ENCODE peak calls at places on chromosomes 6 and 20, in four cellular contexts. One of them, this sample, is unnamed.

GRCh38 chr6:120005292-120005976 is 655.9 kb upstream of the MAN1A1 start:
- DNase-seq in K562: no peak
- DNase-seq in H1: no peak
- DNase-seq in GM12878: no peak
- DNase-seq in this sample: peak; percentile 25

GRCh38 chr20:13226367-13226766 is 5.3 kb downstream of the ISM1 start:
- DNase-seq in GM12878: no peak
- DNase-seq in K562: no peak
- DNase-seq in H1: no peak
- DNase-seq in this sample: no peak

GRCh38 chr6:4804095-4804494 is 27.9 kb downstream of the CDYL start:
- DNase-seq in K562: no peak
- DNase-seq in GM12878: no peak
- DNase-seq in H1: no peak
- DNase-seq in this sample: no peak

GRCh38 chr6:159079367-159079766 is 34.6 kb upstream of the TAGAP start:
- DNase-seq in H1: no peak
- DNase-seq in K562: no peak
- DNase-seq in GM12878: no peak
- DNase-seq in this sample: no peak

GRCh38 chr6:87473419-87473903 is 687 bp downstream of the SLC35A1 start:
- DNase-seq in H1: no peak
- DNase-seq in K562: peak; percentile 14
- DNase-seq in GM12878: peak; percentile 12
- DNase-seq in this sample: no peak

GRCh38 chr6:77034161-77034560 is 429.1 kb downstream of the HTR1B start:
- DNase-seq in H1: peak; percentile 38
- DNase-seq in K562: no peak
- DNase-seq in GM12878: no peak
- DNase-seq in this sample: no peak

GRCh38 chr6:72218125-72218524 is 331.8 kb downstream of the RIMS1 start:
- DNase-seq in K562: no peak
- DNase-seq in H1: peak; percentile 46
- DNase-seq in GM12878: no peak
- DNase-seq in this sample: peak; percentile 55

GRCh38 chr6:35062676-35063574 is 78.2 kb downstream of the TCP11 start:
- DNase-seq in H1: no peak
- DNase-seq in K562: no peak
- DNase-seq in GM12878: no peak
- DNase-seq in this sample: no peak

GRCh38 chr6:139940741-139941712 is 566.6 kb upstream of the CITED2 start:
- DNase-seq in H1: no peak
- DNase-seq in GM12878: peak; percentile 17
- DNase-seq in K562: no peak
- DNase-seq in this sample: no peak

GRCh38 chr6:121055572-121056163 is 278.6 kb downstream of the TBC1D32 start:
- DNase-seq in K562: peak; percentile 56
- DNase-seq in H1: peak; percentile 3
- DNase-seq in GM12878: peak; percentile 4
- DNase-seq in this sample: peak; percentile 44

GRCh38 chr20:2314759-2315439 is 19.1 kb downstream of the TGM3 start:
- DNase-seq in H1: no peak
- DNase-seq in GM12878: no peak
- DNase-seq in K562: peak; percentile 83
- DNase-seq in this sample: peak; percentile 40

GRCh38 chr20:63054103-63054474 is 47.3 kb upstream of the BHLHE23 start:
- DNase-seq in H1: no peak
- DNase-seq in GM12878: no peak
- DNase-seq in K562: no peak
- DNase-seq in this sample: no peak

GRCh38 chr6:3644613-3645012 is 106.9 kb downstream of the PXDC1 start:
- DNase-seq in K562: no peak
- DNase-seq in H1: no peak
- DNase-seq in GM12878: no peak
- DNase-seq in this sample: no peak

GRCh38 chr20:36217226-36217625 is 19.1 kb upstream of the AAR2 start:
- DNase-seq in GM12878: no peak
- DNase-seq in K562: peak; percentile 76
- DNase-seq in H1: peak; percentile 47
- DNase-seq in this sample: no peak

GRCh38 chr6:75743971-75744370 is 5.1 kb upstream of the MYO6 start:
- DNase-seq in GM12878: no peak
- DNase-seq in K562: no peak
- DNase-seq in H1: no peak
- DNase-seq in this sample: no peak

GRCh38 chr6:140071115-140071514 is 696.7 kb upstream of the CITED2 start:
- DNase-seq in K562: no peak
- DNase-seq in H1: no peak
- DNase-seq in GM12878: no peak
- DNase-seq in this sample: peak; percentile 24

GRCh38 chr20:22106308-22106938 is 401.0 kb downstream of the PAX1 start:
- DNase-seq in K562: no peak
- DNase-seq in GM12878: no peak
- DNase-seq in H1: no peak
- DNase-seq in this sample: peak; percentile 11

GRCh38 chr6:15533379-15534044 is 129.3 kb downstream of the DTNBP1 start:
- DNase-seq in K562: no peak
- DNase-seq in H1: no peak
- DNase-seq in GM12878: no peak
- DNase-seq in this sample: no peak

GRCh38 chr6:140445474-140446004 is 1071.1 kb upstream of the CITED2 start:
- DNase-seq in GM12878: no peak
- DNase-seq in K562: no peak
- DNase-seq in H1: no peak
- DNase-seq in this sample: no peak

GRCh38 chr6:36493859-36494258 is 51.1 kb downstream of the KCTD20 start:
- DNase-seq in GM12878: no peak
- DNase-seq in K562: no peak
- DNase-seq in H1: no peak
- DNase-seq in this sample: no peak

GRCh38 chr6:14269434-14269833 is 151.9 kb downstream of the CD83 start:
- DNase-seq in H1: no peak
- DNase-seq in K562: no peak
- DNase-seq in GM12878: no peak
- DNase-seq in this sample: no peak

GRCh38 chr6:33757113-33757512 is 10.4 kb upstream of the IP6K3 start:
- DNase-seq in GM12878: no peak
- DNase-seq in H1: no peak
- DNase-seq in K562: no peak
- DNase-seq in this sample: no peak

GRCh38 chr6:131575834-131576478 is 2.9 kb downstream of the ARG1 start:
- DNase-seq in GM12878: no peak
- DNase-seq in H1: no peak
- DNase-seq in K562: no peak
- DNase-seq in this sample: no peak

GRCh38 chr20:53739799-53740785 is 146.5 kb upstream of the ZNF217 start:
- DNase-seq in K562: no peak
- DNase-seq in H1: no peak
- DNase-seq in GM12878: no peak
- DNase-seq in this sample: no peak

GRCh38 chr6:158053377-158054313 is 72.0 kb downstream of the SYNJ2 start:
- DNase-seq in H1: no peak
- DNase-seq in K562: no peak
- DNase-seq in GM12878: no peak
- DNase-seq in this sample: no peak
- TF ChIP-seq NRF1 in H1: no peak
- TF ChIP-seq NRF1 in K562: no peak
- TF ChIP-seq NRF1 in GM12878: no peak
- TF ChIP-seq NRF1 in this sample: no peak

DNA sequence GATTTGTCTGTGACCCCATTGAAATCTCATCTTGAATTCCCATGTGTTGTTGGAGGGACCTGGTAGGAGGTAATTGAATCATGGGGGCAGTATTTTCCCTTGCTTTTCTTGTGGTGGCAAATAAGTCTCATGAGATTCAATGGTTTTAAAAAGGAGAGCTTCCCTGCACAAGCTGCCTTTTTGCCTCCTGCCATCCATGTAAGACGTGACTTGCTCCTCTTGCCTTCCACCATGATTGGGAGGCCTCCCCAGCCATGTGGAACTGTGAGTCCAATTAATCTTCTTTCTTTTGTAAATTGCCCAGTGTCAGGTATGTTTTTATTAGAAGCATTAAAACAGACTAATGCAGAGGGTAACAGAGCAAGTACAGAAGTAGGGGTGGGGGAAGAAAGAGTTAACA is 1097.0 kb upstream of the ADGRB3 start:
- DNase-seq in K562: no peak
- DNase-seq in H1: no peak
- DNase-seq in GM12878: no peak
- DNase-seq in this sample: no peak
- TF ChIP-seq NRF1 in K562: no peak
- TF ChIP-seq NRF1 in H1: no peak
- TF ChIP-seq NRF1 in GM12878: no peak
- TF ChIP-seq NRF1 in this sample: no peak

GRCh38 chr6:8589941-8590676 is 154.8 kb upstream of the SLC35B3 start:
- DNase-seq in H1: no peak
- DNase-seq in GM12878: no peak
- DNase-seq in K562: no peak
- DNase-seq in this sample: peak; percentile 4
- TF ChIP-seq NRF1 in H1: no peak
- TF ChIP-seq NRF1 in GM12878: no peak
- TF ChIP-seq NRF1 in K562: no peak
- TF ChIP-seq NRF1 in this sample: no peak

DNA sequence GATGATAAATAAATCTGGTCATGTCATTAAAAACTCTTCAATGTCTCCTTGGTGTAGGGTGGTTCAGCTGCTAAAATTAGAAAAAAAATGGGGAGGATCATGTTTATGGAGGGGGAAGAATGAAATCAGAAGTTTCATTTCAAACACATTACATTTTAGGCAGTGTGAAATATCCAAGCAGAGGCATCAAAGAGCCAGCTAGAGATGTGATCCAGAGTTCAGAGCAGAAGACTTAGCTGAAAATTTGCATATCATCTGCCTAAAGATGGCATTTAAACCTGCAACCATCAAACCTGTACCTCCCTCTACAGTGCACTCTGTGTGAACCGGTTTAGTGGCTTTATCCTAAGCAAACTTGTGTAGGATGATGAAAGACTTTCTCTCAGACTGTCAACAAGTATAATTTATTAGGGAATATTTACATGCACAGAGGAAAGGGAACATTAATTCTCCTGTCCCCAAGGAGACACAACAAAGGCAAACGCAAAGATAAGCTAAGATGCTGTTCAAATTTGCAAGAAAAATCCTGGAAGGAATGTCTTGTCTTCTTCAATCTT is 84.8 kb upstream of the PLEKHG1 start:
- DNase-seq in K562: no peak
- DNase-seq in GM12878: no peak
- DNase-seq in H1: no peak
- DNase-seq in this sample: no peak
- TF ChIP-seq NRF1 in K562: no peak
- TF ChIP-seq NRF1 in GM12878: no peak
- TF ChIP-seq NRF1 in H1: no peak
- TF ChIP-seq NRF1 in this sample: no peak

GRCh38 chr20:8431538-8432434 is 299.7 kb downstream of the PLCB1 start:
- DNase-seq in GM12878: no peak
- DNase-seq in H1: no peak
- DNase-seq in K562: no peak
- DNase-seq in this sample: peak; percentile 62
- TF ChIP-seq NRF1 in GM12878: no peak
- TF ChIP-seq NRF1 in H1: no peak
- TF ChIP-seq NRF1 in K562: no peak
- TF ChIP-seq NRF1 in this sample: no peak

GRCh38 chr20:38985603-38986170 is 23.5 kb downstream of the DHX35 start:
- DNase-seq in GM12878: peak; percentile 20
- DNase-seq in H1: no peak
- DNase-seq in K562: no peak
- DNase-seq in this sample: no peak
- TF ChIP-seq NRF1 in GM12878: no peak
- TF ChIP-seq NRF1 in H1: no peak
- TF ChIP-seq NRF1 in K562: no peak
- TF ChIP-seq NRF1 in this sample: no peak

GRCh38 chr20:8527998-8528397 is 395.9 kb downstream of the PLCB1 start:
- DNase-seq in K562: no peak
- DNase-seq in H1: no peak
- DNase-seq in GM12878: peak; percentile 38
- DNase-seq in this sample: no peak
- TF ChIP-seq NRF1 in K562: no peak
- TF ChIP-seq NRF1 in H1: no peak
- TF ChIP-seq NRF1 in GM12878: no peak
- TF ChIP-seq NRF1 in this sample: no peak

This sample was measured in SK-N-SH.